ENCODE peak calls at places on chromosomes 7 and 10, in nine cellular contexts. H is stomach; X is foreskin fibroblast; Z is lung; M is CD8-positive, alpha-beta T cell; A is hepatocyte; F is fibroblast of the aortic adventitia; R is upper lobe of right lung; T is fibroblast of lung. I is an unnamed sample.
A peak's percentile ranks its signal among the peaks of the same experiment; 100 is the strongest.

GRCh38 chr7:100176096-100176835 is 915 bp downstream of the GPC2 start:
- DNase-seq in H (no peak), X (no peak), Z (no peak), M (no peak), A (no peak), F (no peak), R (peak; percentile 34), T (no peak), I (no peak)

GRCh38 chr10:102261842-102262241 is 16.5 kb downstream of the GBF1 start:
- DNase-seq in H (no peak), X (no peak), Z (no peak), M (no peak), A (no peak), F (peak; percentile 53), R (no peak), T (no peak), I (no peak)

GRCh38 chr7:84013616-84014240 is 180.9 kb downstream of the SEMA3A start:
- DNase-seq in H (no peak), X (no peak), Z (no peak), M (no peak), A (no peak), F (no peak), R (no peak), T (no peak), I (no peak)

GRCh38 chr7:158000160-158000559 is 587.5 kb downstream of the PTPRN2 start:
- DNase-seq in H (no peak), X (no peak), Z (no peak), M (no peak), A (no peak), F (no peak), R (no peak), T (no peak), I (no peak)

GRCh38 chr7:135744938-135745701 is 3.5 kb downstream of the FAM180A start:
- DNase-seq in H (no peak), X (peak; percentile 88), Z (no peak), M (no peak), A (no peak), F (peak; percentile 82), R (no peak), T (peak; percentile 96), I (peak; percentile 64)

GRCh38 chr7:143048827-143049226 is 3.3 kb upstream of the OR6V1 start:
- DNase-seq in H (no peak), X (peak; percentile 48), Z (no peak), M (no peak), A (peak; percentile 52), F (peak; percentile 50), R (no peak), T (no peak), I (no peak)

GRCh38 chr10:113492181-113492580 is 60.7 kb upstream of the HABP2 start:
- DNase-seq in H (no peak), X (no peak), Z (no peak), M (no peak), A (no peak), F (no peak), R (no peak), T (no peak), I (no peak)

GRCh38 chr7:30921951-30922401 is 10.3 kb downstream of the AQP1 start:
- DNase-seq in H (peak; percentile 23), X (no peak), Z (no peak), M (no peak), A (no peak), F (no peak), R (peak; percentile 65), T (no peak), I (no peak)

GRCh38 chr10:126060232-126060935 is 164.0 kb downstream of the FANK1 start:
- DNase-seq in H (no peak), X (peak; percentile 83), Z (no peak), M (no peak), A (no peak), F (peak; percentile 75), R (no peak), T (peak; percentile 86), I (peak; percentile 66)

GRCh38 chr7:87091487-87092066 is 32.1 kb upstream of the ELAPOR2 start:
- DNase-seq in H (no peak), X (no peak), Z (no peak), M (no peak), A (no peak), F (no peak), R (no peak), T (no peak), I (no peak)

GRCh38 chr10:103627111-103627892 is 133.8 kb downstream of the NEURL1 start:
- DNase-seq in H (no peak), X (no peak), Z (no peak), M (no peak), A (no peak), F (no peak), R (no peak), T (no peak), I (no peak)

GRCh38 chr7:127769696-127770400 is 117.9 kb downstream of the SND1 start:
- DNase-seq in H (no peak), X (peak; percentile 38), Z (no peak), M (no peak), A (no peak), F (peak; percentile 67), R (no peak), T (peak; percentile 77), I (peak; percentile 50)
- H3K4me3 ChIP-seq in H (no peak overlapping the region), X (no peak overlapping the region), Z (no peak overlapping the region), M (no peak overlapping the region), A (no peak overlapping the region), F (no peak overlapping the region), R (no peak overlapping the region), T (no peak overlapping the region), I (no peak overlapping the region)

GRCh38 chr10:76086571-76087260 is 655.3 kb downstream of the LRMDA start:
- DNase-seq in H (no peak), X (peak; percentile 41), Z (peak; percentile 38), M (no peak), A (peak; percentile 71), F (peak; percentile 94), R (no peak), T (peak; percentile 97), I (peak; percentile 79)
- TF ChIP-seq CTCF in H (no peak), X (peak; percentile 29), Z (no peak), M (no peak), A (peak; percentile 65), F (peak; percentile 69), R (peak; percentile 59), T (peak; percentile 54), I (peak; percentile 47)

DNA sequence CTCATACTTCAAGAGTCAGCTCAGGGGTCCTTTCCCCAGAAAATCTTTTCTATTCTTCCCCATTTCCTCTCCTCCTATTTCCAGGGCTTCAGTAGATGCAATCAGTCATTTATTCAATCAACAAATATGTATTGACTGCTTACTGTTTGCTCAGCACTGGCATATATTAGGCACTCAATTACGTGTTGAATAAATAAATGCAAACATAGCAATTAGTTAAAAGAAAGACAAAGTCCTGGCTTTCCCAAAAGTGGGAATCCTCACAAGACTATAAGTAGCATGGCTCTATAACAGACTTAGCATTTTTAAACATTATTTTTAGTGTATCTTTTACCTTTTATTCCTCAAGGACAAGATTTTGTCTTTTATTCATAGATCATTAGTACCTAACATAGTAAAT is 111.6 kb downstream of the CHCHD3 start:
- DNase-seq in H (no peak), X (no peak), Z (no peak), M (no peak), A (no peak), F (no peak), R (no peak), T (no peak), I (no peak)
- H3K4me3 ChIP-seq in H (no peak overlapping the region), X (no peak overlapping the region), Z (no peak overlapping the region), M (no peak overlapping the region), A (no peak overlapping the region), F (no peak overlapping the region), R (no peak overlapping the region), T (no peak overlapping the region), I (no peak overlapping the region)

GRCh38 chr10:117454502-117454901 is 79.3 kb upstream of the PDZD8 start:
- DNase-seq in H (no peak), X (peak; percentile 57), Z (no peak), M (no peak), A (no peak), F (peak; percentile 39), R (no peak), T (no peak), I (peak; percentile 82)

GRCh38 chr10:117445992-117446391 is 70.8 kb upstream of the PDZD8 start:
- DNase-seq in H (no peak), X (no peak), Z (no peak), M (no peak), A (no peak), F (no peak), R (no peak), T (no peak), I (no peak)

GRCh38 chr10:117450940-117451339 is 75.7 kb upstream of the PDZD8 start:
- DNase-seq in H (no peak), X (no peak), Z (no peak), M (no peak), A (no peak), F (peak; percentile 35), R (no peak), T (no peak), I (no peak)

GRCh38 chr10:117448840-117449239 is 73.6 kb upstream of the PDZD8 start:
- DNase-seq in H (no peak), X (no peak), Z (no peak), M (no peak), A (no peak), F (no peak), R (no peak), T (no peak), I (no peak)

DNA sequence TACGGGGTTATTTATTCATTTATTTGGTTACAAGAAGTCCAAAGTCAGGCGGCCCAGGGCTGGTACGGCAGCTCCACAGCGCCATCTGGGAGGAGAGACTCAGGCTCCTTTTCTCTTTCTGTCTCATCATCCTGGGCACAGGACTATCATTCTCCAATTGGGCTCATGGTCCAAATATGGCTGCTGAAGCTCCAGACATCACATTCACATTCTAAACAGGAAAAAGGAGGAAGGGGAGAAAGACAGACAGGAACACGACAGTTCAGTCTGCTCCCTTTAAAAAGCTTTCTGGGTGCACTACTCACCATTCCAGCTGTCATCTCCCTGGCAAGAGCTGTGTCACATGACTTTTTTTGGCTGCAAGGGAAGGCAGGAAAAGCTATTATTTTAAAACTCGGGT is 74.4 kb upstream of the PDZD8 start:
- DNase-seq in H (peak; percentile 28), X (peak; percentile 38), Z (no peak), M (no peak), A (no peak), F (peak; percentile 29), R (no peak), T (no peak), I (no peak)
- TF ChIP-seq CTCF in H (no peak), X (no peak), Z (no peak), M (no peak), A (peak; percentile 13), F (no peak), R (no peak), T (peak; percentile 4), I (peak; percentile 9)

GRCh38 chr7:7681191-7681935 is 37.0 kb downstream of the RPA3 start:
- DNase-seq in H (no peak), X (peak; percentile 77), Z (peak; percentile 33), M (no peak), A (peak; percentile 65), F (peak; percentile 83), R (no peak), T (peak; percentile 55), I (peak; percentile 78)
- H3K4me3 ChIP-seq in H (no peak overlapping the region), X (no peak overlapping the region), Z (no peak overlapping the region), M (no peak overlapping the region), A (no peak overlapping the region), F (no peak overlapping the region), R (no peak overlapping the region), T (no peak overlapping the region), I (no peak overlapping the region)

DNA sequence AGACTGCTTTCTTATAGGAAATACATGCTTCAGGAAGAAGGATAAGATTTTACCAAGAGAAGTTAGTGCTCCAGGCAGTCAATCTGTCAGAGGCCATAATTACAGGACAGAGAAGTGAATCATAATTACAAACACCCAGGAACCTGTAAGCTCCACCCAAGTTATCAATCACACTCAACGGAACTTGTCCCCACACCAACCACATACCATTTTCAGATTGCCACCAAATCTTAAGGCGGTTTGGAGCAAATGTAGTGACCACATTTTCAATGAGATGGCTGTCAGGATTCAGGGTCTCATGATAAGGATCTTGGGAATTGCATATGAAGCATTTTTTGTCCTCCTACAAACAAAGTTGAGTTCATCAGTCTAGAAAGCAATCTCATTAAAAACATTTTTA is 4.8 kb downstream of the LAMB1 start:
- DNase-seq in H (no peak), X (no peak), Z (no peak), M (no peak), A (no peak), F (no peak), R (no peak), T (peak; percentile 68), I (no peak)
- TF ChIP-seq CTCF in H (no peak), X (no peak), Z (no peak), M (no peak), A (no peak), F (no peak), R (no peak), T (no peak), I (no peak)